ENCODE peak calls at places on chromosomes 2 and 18, in five cellular contexts. X is HepG2, E is GM12878, Q is NT2/D1, S is H1. P is an unnamed sample.

GRCh38 chr2:174158003-174158402 is 90.3 kb downstream of the OLA1 start:
- DNase-seq in E (peak), Q (peak), X (peak), S (peak), P (peak)

GRCh38 chr2:203811491-203812221 is 55.9 kb upstream of the CTLA4 start:
- DNase-seq in S (no peak), X (peak), E (no peak), Q (no peak), P (no peak)

GRCh38 chr18:48547456-48548403 is 8.9 kb downstream of the CTIF start:
- DNase-seq in Q (no peak), X (no peak), E (no peak), S (no peak), P (peak)

GRCh38 chr2:104900608-104901007 is 46.7 kb downstream of the POU3F3 start:
- DNase-seq in X (no peak), Q (no peak), S (peak), E (no peak), P (no peak)

GRCh38 chr2:46661526-46661925 is 182.2 kb downstream of the TMEM247 start:
- DNase-seq in E (no peak), X (no peak), S (no peak), Q (no peak), P (no peak)

GRCh38 chr18:36897253-36897652 is 68.3 kb downstream of the KIAA1328 start:
- DNase-seq in X (no peak), E (no peak), S (no peak), Q (no peak), P (no peak)

GRCh38 chr2:72864500-72864899 is 22.7 kb upstream of the SPR start:
- DNase-seq in E (no peak), S (no peak), X (no peak), Q (no peak), P (no peak)

GRCh38 chr2:196594158-196594557 is 45.4 kb upstream of the CCDC150 start:
- DNase-seq in E (no peak), X (no peak), Q (no peak), S (no peak), P (no peak)

GRCh38 chr2:20427931-20428526 is 18.8 kb upstream of the RHOB start:
- DNase-seq in E (no peak), S (no peak), Q (no peak), X (no peak), P (no peak)

GRCh38 chr18:48790226-48790863 is 160.4 kb downstream of the SMAD7 start:
- DNase-seq in S (no peak), Q (no peak), E (no peak), X (no peak), P (no peak)

GRCh38 chr18:46946656-46947282 is 29.4 kb downstream of the KATNAL2 start:
- DNase-seq in Q (peak), S (peak), E (no peak), X (no peak), P (peak)

GRCh38 chr18:73088445-73088844 is 220.7 kb upstream of the NETO1 start:
- DNase-seq in E (no peak), Q (no peak), X (no peak), S (no peak), P (no peak)

GRCh38 chr2:11697103-11697871 is 27.3 kb upstream of the NTSR2 start:
- DNase-seq in S (no peak), Q (no peak), X (no peak), E (no peak), P (no peak)

GRCh38 chr2:226701052-226701451 is 98.6 kb downstream of the IRS1 start:
- DNase-seq in S (no peak), E (no peak), Q (no peak), X (no peak), P (no peak)

GRCh38 chr2:161995553-161996016 is 78.4 kb downstream of the DPP4 start:
- DNase-seq in S (no peak), Q (no peak), E (no peak), X (peak), P (no peak)

GRCh38 chr2:11869423-11869991 is 123.1 kb downstream of the LPIN1 start:
- DNase-seq in E (no peak), S (peak), Q (no peak), X (no peak), P (no peak)

GRCh38 chr18:2979871-2980606 is 32.9 kb downstream of the LPIN2 start:
- DNase-seq in E (no peak), X (no peak), S (no peak), Q (no peak), P (no peak)

GRCh38 chr18:366466-367053 is 98.7 kb upstream of the THOC1 start:
- DNase-seq in Q (no peak), X (no peak), E (no peak), S (peak), P (no peak)

GRCh38 chr18:13542520-13542847 is 183.9 kb downstream of the FAM210A start:
- DNase-seq in S (no peak), Q (no peak), E (no peak), X (no peak), P (no peak)

GRCh38 chr2:104703669-104704068 is 150.2 kb upstream of the POU3F3 start:
- DNase-seq in S (no peak), E (no peak), Q (no peak), X (no peak), P (no peak)

DNA sequence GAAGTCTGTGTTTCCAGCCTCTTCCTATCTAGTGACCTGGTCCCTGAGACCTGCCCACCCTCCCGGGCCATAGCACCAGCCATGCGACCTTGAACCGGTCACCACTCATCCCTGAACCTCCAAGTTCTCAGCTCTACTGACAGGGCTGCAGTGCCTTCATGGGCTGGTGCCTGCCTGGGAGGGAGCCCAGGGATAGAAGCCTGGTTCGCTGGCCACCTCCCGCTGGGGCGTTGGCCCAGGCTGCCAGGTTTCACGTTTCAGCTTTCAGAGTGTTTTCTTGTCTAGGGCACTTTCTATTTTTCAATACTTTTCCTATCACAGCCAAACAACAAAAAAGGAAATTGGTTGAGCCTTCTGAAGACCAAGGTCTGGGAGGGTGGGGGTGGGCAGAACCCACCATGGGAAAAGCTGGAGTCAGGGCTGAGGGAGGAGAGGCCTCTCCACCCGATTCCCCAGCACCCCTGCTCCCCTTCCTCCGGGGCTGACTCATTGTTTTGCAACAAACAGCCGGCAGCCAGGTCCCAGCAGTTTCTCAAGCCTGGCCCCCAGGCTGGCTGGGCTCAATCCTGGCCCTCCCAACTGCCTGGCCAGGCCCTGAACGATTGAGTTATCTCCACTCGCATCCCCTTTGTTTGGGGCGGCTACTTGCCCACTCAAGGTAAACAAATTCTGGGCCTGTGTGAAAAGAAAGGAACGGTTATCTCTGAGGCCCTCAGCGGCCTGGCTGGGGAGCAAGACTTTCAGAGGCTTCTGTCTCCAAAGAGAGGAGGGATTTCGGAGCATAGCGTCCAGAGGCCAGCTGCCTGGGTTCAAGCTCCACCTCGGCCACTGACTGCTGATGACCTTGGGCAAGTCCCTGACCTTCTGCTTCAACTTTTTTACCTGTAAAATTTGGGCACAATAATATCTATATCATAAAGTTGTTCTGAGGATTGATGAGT is 47.5 kb downstream of the ZFP36L2 start:
- DNase-seq in Q (peak), S (peak), X (peak), E (no peak), P (peak)
- TF ChIP-seq SUZ12 in Q (no peak), S (no peak), X (no peak), E (no peak), P (no peak)

GRCh38 chr2:95021847-95022246 is 3.7 kb upstream of the MAL start:
- DNase-seq in E (no peak), Q (no peak), X (no peak), S (no peak), P (no peak)
- TF ChIP-seq SUZ12 in E (no peak), Q (no peak), X (no peak), S (no peak), P (no peak)

DNA sequence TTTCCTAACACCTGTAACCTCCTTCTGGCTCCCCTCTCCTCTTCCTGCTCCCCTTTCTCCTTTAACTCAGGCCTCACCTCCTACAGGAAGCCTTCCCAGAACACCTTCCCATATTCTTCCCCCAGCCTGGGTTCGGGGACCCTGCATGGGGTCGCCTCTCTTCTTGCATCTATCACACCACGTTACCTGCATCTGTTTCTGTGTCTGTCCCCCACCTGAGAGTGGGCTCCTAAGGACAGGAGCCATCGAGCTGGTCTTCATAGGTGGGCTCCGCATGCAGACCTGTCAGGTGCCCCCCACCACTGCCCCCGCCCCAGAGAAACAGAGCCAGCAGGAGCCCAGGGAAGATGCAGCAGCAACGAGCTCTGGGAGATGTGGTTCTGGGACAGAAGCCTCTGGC is 123.2 kb upstream of the GLI2 start:
- DNase-seq in E (no peak), X (no peak), S (no peak), Q (no peak), P (no peak)
- TF ChIP-seq SUZ12 in E (no peak), X (no peak), S (no peak), Q (no peak), P (no peak)

DNA sequence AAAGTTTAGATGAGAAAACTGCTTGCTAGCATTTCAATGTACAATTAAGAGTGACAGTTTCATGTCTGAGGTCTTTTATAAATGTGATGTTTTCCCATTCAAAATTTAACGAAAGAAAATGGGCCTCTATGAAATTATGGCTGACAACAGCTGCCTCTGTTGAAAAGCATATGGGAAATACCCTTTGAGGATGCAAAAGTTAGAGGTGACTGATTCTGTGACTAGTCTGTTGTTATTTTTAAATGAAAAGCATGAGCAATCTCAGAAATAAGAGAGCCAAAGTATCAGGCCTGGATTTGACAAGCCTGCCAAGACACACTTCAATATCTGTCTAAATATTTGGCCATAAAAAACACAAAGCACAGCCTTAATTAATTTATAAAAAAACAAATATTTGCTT is 580.8 kb downstream of the ERBB4 start:
- DNase-seq in X (no peak), E (peak), S (no peak), Q (no peak), P (no peak)
- TF ChIP-seq SUZ12 in X (no peak), E (no peak), S (no peak), Q (no peak), P (no peak)

GRCh38 chr2:159183346-159183745 is 103.2 kb downstream of the WDSUB1 start:
- DNase-seq in X (no peak), E (no peak), Q (no peak), S (no peak), P (no peak)

GRCh38 chr2:159188449-159188848 is 98.1 kb downstream of the WDSUB1 start:
- DNase-seq in Q (no peak), X (no peak), S (no peak), E (no peak), P (no peak)

GRCh38 chr2:159187095-159187494 is 99.4 kb downstream of the WDSUB1 start:
- DNase-seq in E (no peak), Q (no peak), S (no peak), X (no peak), P (no peak)

GRCh38 chr2:159186462-159186861 is 100.0 kb downstream of the WDSUB1 start:
- DNase-seq in X (no peak), Q (no peak), E (peak), S (no peak), P (no peak)

DNA sequence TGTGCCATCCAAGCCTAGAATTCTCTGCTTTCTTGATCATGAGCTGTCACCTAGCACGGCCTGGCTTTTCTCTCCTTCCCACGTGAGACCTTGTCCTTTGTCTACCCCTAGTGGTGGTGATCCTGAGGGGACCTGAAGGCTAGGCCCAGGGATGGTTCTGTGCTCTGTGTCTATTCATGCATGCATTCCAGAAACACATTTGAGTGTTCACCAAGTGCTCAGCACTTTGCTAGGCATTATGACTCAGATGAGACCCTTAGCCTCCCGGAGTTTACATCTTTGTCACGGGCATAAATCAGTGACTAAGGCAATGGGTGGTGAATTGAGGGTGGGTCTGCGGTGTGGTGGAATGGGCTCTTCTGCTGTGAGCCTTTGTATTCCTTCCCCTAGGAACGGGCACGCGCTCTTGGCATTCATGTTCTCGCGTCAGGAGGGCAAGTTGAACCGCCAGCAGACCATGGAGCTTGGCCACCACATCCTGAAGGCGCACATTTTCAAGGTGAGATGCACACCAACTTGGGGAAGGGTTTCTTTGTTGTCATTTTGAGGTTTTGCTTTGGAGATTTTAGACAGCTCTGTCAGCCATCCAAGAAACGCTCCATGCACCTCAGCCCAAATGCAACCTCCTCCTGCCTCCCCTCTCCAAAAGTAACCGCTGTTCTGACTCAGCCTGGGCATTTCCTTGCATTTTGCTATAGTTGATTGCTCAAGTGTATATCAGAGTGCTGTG is 100.9 kb downstream of the WDSUB1 start:
- DNase-seq in E (peak), S (no peak), Q (no peak), X (peak), P (peak)
- TF ChIP-seq SUZ12 in E (no peak), S (no peak), Q (no peak), X (no peak), P (no peak)

P was measured in HEK293T.